ENCODE peak calls at places on chromosomes 12 and 14, in four cellular contexts. H is HCT116, Q is K562, Z is HepG2. Y is an unnamed sample.

GRCh38 chr12:24228980-24229730 is 279.7 kb upstream of the SOX5 start:
- DNase-seq in Q (no peak), Z (no peak), H (no peak), Y (no peak)

GRCh38 chr14:44700694-44701093 is 193.6 kb upstream of the FSCB start:
- DNase-seq in Q (no peak), Z (no peak), H (no peak), Y (no peak)

GRCh38 chr12:95337176-95337575 is 119.6 kb downstream of the VEZT start:
- DNase-seq in H (no peak), Q (no peak), Z (no peak), Y (no peak)

GRCh38 chr14:29705801-29706200 is 221.8 kb downstream of the PRKD1 start:
- DNase-seq in H (no peak), Q (no peak), Z (no peak), Y (no peak)

GRCh38 chr12:30613119-30613830 is 82.4 kb downstream of the IPO8 start:
- DNase-seq in Q (no peak), Z (peak), H (no peak), Y (no peak)

GRCh38 chr12:49566361-49566760 is 1.6 kb downstream of the MCRS1 start:
- DNase-seq in Q (no peak), H (no peak), Z (no peak), Y (no peak)

GRCh38 chr12:6193853-6194815 is 6.1 kb upstream of the CD9 start:
- DNase-seq in Z (no peak), Q (no peak), H (no peak), Y (no peak)

GRCh38 chr14:98243332-98243731 is 1028.7 kb downstream of the BCL11B start:
- DNase-seq in Q (no peak), H (no peak), Z (no peak), Y (no peak)

GRCh38 chr12:22282283-22282682 is 52.2 kb downstream of the ST8SIA1 start:
- DNase-seq in Q (no peak), Z (no peak), H (no peak), Y (no peak)

DNA sequence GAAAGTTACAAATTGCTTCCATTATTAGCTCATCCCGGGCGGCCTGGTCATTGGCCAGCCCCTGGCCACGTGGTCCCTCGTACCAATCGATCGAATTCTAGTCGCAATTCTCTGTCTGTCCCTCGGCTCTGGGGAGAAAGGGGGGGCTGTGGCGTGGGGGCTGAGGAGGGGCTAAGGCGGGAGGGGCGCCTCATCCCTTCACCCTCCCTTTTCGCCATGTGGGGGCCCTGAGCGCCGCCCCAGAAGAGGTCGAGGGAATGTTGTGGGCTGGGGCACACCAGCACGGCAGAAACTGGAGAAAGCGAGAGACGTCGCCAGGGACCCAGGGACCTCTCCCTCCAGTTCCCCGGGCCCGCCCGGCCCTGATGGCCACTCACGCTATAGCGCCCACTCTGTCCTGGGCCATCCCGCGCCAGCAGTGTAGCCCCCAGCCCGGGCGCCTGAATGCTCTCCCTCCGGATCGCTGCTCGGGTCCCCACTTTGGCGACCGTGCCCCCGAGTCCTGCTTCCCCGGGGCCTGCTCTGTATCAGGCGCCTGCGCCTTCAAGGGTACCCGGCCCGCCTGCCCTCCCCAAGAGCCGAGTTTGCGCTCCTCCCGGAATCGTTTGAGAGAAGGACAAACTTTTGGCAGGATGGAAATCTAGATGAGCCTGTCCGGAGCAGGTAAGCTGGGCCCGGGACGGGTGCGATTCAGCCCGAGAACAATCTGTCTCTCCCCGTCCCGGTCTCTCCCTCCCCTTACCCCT is 62.7 kb downstream of the SMUG1 start:
- DNase-seq in Z (no peak), H (no peak), Q (no peak), Y (no peak)
- H3K4me3 ChIP-seq in Z (peak), H (no peak), Q (no peak), Y (peak)

DNA sequence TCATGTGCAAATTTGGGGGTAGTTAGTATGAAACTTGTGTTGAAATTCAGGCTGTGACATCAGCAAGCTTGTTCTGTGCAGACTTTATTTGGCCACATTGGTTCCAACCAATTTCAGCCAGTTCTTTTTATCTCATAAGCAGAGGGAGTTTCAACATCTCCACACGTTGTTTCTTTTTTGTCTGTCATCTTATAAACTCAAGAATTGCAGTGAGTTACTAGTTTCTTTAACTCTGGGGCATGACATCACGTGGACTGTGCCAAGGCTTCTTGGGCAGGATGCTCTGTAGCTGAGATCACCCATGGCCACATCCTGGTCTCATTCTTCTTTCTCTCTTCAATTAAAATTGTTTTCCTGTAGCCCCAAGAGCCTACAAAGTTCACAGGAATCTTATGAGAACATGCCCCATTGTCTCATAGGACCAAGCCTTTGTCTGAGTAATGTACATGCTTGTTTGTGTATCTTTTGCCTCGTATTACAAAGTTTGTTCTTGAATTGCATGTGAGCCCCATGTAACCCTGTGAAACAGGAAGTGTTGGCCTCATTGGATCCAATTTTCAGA is 982.0 kb upstream of the TMEM132C start:
- DNase-seq in Q (no peak), H (no peak), Z (no peak), Y (no peak)
- H3K27ac ChIP-seq in Q (no peak), H (no peak), Z (no peak), Y (no peak)

GRCh38 chr12:15644700-15645099 is 144.5 kb downstream of the EPS8 start:
- DNase-seq in H (no peak), Z (no peak), Q (no peak), Y (no peak)
- TF ChIP-seq TCF7L2 in H (no peak), Z (no peak), Q (no peak), Y (no peak)

GRCh38 chr14:36580141-36580855 is 2.1 kb downstream of the NKX2-8 start:
- DNase-seq in Z (no peak), H (no peak), Q (no peak), Y (no peak)

GRCh38 chr14:36582011-36582873 is at the start of gene NKX2-8:
- DNase-seq in Q (peak), Z (no peak), H (peak), Y (no peak)

GRCh38 chr14:36582874-36583241 is 444 bp upstream of the NKX2-8 start:
- DNase-seq in H (no peak), Z (no peak), Q (no peak), Y (no peak)

GRCh38 chr14:36579573-36580140 is 2.8 kb downstream of the NKX2-8 start:
- DNase-seq in Q (no peak), H (no peak), Z (no peak), Y (no peak)

DNA sequence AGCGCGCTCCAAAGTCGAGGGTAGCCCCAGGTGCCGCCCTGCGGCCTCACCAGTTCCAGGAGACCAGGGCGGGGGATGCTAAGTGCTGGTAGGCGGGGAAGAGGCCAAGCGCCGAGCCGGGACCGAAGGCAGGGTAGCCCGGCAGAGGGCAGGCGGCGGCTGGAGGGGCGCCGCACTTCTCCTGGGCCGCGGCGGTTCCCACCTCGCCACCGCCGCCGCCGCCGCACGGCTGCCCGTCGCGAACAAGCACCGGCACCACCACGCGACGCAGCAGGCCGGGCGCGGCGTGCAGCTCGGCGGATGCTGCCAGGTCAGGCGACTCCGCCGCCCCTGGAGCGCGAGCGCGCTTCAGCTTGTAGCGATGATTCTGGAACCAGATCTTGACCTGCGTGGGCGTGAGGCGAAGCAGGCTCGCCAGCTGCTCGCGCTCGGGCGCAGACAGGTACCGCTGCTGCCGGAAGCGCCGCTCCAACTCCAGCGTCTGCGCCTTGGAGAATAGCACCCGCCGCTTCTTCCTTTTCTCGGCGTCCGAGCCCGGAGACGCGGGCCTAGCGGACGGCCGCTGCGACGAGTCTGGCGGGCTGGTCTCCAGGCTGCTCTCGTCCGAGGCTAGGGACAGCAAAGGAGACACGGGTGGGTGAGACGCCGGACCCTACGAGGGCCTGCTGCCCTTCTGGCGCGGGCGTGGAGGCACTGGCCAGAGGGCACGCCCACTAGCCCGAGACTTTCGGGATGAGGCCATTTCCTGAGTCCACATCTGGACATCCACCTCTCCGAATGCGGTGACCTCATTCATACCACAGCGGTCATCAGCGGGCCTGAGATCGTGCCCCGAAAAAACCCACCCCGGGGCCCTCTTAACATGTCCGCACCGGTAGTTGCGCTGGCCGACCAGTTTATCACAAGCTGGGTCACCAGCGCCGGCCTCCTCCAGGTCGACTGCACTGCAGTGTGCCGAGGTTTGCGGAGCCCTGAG is 1.3 kb downstream of the NKX2-8 start:
- DNase-seq in Z (no peak), Q (no peak), H (no peak), Y (no peak)
- H3K4me3 ChIP-seq in Z (no peak), Q (no peak), H (peak), Y (peak)

Y was measured in Panc1.